ENCODE peak calls at places on chromosomes 5 and 9, in eight cellular contexts. W is astrocyte, T is neural progenitor cell, U is fibroblast of lung, J is HepG2, O is GM23248, M is neuronal stem cell, Z is endothelial cell of umbilical vein. K is an unnamed sample. For H3K36me3 and H3K27me3, the result is how much of the 10 kb centered on the place peaks cover.

GRCh38 chr5:140345919-140346347 is 470 bp downstream of the HBEGF start:
- DNase-seq in O (peak), Z (peak), J (peak), W (peak), T (peak), U (peak), M (no peak), K (peak)

GRCh38 chr5:38809388-38810359 is 36.1 kb upstream of the OSMR start:
- DNase-seq in Z (peak), M (peak), O (peak), T (peak), U (peak), J (peak), W (peak), K (peak)

GRCh38 chr5:107467137-107467932 is 203.4 kb downstream of the EFNA5 start:
- DNase-seq in T (no peak), Z (peak), O (no peak), J (no peak), U (no peak), W (no peak), M (no peak), K (no peak)

GRCh38 chr9:114373960-114374730 is 13.6 kb downstream of the AKNA start:
- DNase-seq in U (no peak), W (no peak), M (no peak), J (no peak), T (no peak), Z (no peak), O (no peak), K (no peak)

GRCh38 chr5:82570-82969 is 9.4 kb upstream of the PLEKHG4B start:
- DNase-seq in O (no peak), W (no peak), Z (no peak), M (no peak), J (no peak), U (no peak), T (peak), K (no peak)

GRCh38 chr5:15683332-15683731 is 183.4 kb downstream of the FBXL7 start:
- DNase-seq in M (peak), T (peak), J (peak), O (no peak), W (no peak), U (no peak), Z (peak), K (no peak)

GRCh38 chr9:73348485-73348884 is 196.8 kb downstream of the ANXA1 start:
- DNase-seq in O (peak), U (peak), Z (no peak), W (peak), T (peak), M (peak), J (no peak), K (no peak)

GRCh38 chr5:122492675-122493074 is 180.6 kb downstream of the SNCAIP start:
- DNase-seq in M (no peak), W (no peak), Z (no peak), T (peak), O (peak), U (no peak), J (no peak), K (peak)

GRCh38 chr9:114484854-114485443 is 20.3 kb downstream of the WHRN start:
- DNase-seq in Z (no peak), J (no peak), U (peak), T (no peak), O (peak), W (peak), M (no peak), K (peak)

GRCh38 chr9:88237454-88238280 is 99.4 kb upstream of the SPATA31C2 start:
- DNase-seq in O (no peak), U (no peak), M (no peak), T (no peak), Z (no peak), W (no peak), J (no peak), K (no peak)

GRCh38 chr9:134303601-134304000 is 22.7 kb upstream of the RXRA start:
- DNase-seq in J (no peak), T (no peak), O (no peak), W (no peak), U (no peak), Z (no peak), M (no peak), K (no peak)

GRCh38 chr5:59837071-59837470 is 56.5 kb downstream of the PDE4D start:
- DNase-seq in T (no peak), Z (no peak), W (no peak), J (no peak), M (no peak), U (no peak), O (no peak), K (no peak)

GRCh38 chr5:122902263-122902662 is 56.9 kb downstream of the SNX24 start:
- DNase-seq in T (no peak), O (no peak), Z (no peak), U (no peak), W (no peak), M (no peak), J (no peak), K (no peak)

GRCh38 chr9:129323999-129324553 is 146.0 kb upstream of the IER5L start:
- DNase-seq in W (no peak), J (peak), Z (no peak), U (no peak), O (no peak), M (no peak), T (no peak), K (peak)

GRCh38 chr9:94085062-94085639 is 887 bp downstream of the PTPDC1 start:
- DNase-seq in Z (no peak), U (peak), M (no peak), T (no peak), O (peak), W (peak), J (peak), K (no peak)

GRCh38 chr9:94083384-94083783 is 880 bp upstream of the PTPDC1 start:
- DNase-seq in Z (no peak), T (no peak), U (peak), W (no peak), J (no peak), O (no peak), M (no peak), K (no peak)

GRCh38 chr9:94086961-94087360 is 2.7 kb downstream of the PTPDC1 start:
- DNase-seq in M (no peak), Z (no peak), U (no peak), J (no peak), T (no peak), O (no peak), W (no peak), K (no peak)

GRCh38 chr9:94084314-94084713 is at the start of gene PTPDC1:
- DNase-seq in W (peak), M (peak), O (peak), T (peak), Z (peak), U (peak), J (peak), K (no peak)

GRCh38 chr9:94086468-94086867 is 2.2 kb downstream of the PTPDC1 start:
- DNase-seq in O (peak), M (no peak), U (peak), Z (peak), T (no peak), J (no peak), W (peak), K (no peak)
- H3K4me2 ChIP-seq in O (peak), M (no peak), U (no peak), Z (no peak), T (no peak), J (no peak), W (peak), K (no peak)

DNA sequence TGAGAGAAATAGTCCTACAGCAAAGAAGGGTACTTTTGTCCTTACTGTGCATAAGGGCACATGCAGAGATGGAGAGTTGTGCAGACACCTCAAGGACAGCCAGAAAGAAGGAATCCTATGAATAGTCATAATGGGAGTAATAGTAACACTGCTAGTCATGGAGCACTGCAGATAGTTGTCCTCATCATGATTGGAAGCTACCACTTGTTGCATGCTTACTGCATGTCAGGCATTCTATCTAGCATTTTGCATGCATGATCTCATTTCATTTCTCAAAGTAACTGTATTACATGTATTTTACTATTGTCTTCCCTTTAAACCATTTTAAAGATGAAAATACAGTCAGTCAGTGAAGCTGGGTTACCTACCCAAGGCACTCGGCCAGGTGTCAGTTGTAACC is 81.3 kb downstream of the PIK3R1 start:
- DNase-seq in J (no peak), T (no peak), U (no peak), Z (no peak), W (no peak), M (no peak), O (no peak), K (no peak)
- H3K36me3 ChIP-seq in J (under half), T (under half), U (under half), Z (under half), W (under half), M (under half), O (half or more), K (under half)

GRCh38 chr9:81690251-81690851 is 1.0 kb upstream of the TLE1 start:
- DNase-seq in J (no peak), W (peak), U (peak), M (no peak), O (peak), Z (no peak), T (peak), K (peak)

GRCh38 chr9:81685763-81686613 is 3.4 kb downstream of the TLE1 start:
- DNase-seq in M (no peak), U (peak), W (peak), J (peak), Z (peak), T (no peak), O (peak), K (peak)

GRCh38 chr9:81686614-81687520 is 2.5 kb downstream of the TLE1 start:
- DNase-seq in T (peak), W (peak), O (peak), U (peak), J (peak), M (peak), Z (peak), K (peak)

GRCh38 chr9:81689343-81690175 is at the start of gene TLE1:
- DNase-seq in U (peak), J (peak), M (peak), T (peak), W (peak), O (peak), Z (peak), K (peak)

GRCh38 chr9:81687521-81688261 is 1.7 kb downstream of the TLE1 start:
- DNase-seq in J (peak), O (peak), Z (peak), T (peak), M (peak), W (peak), U (peak), K (peak)
- H3K27me3 ChIP-seq in J (under half), O (under half), Z (under half), T (under half), M (under half), W (under half), U (under half), K (under half)

GRCh38 chr5:146516151-146516475 is at the start of gene GPR151:
- DNase-seq in W (peak), O (no peak), U (peak), T (no peak), J (no peak), M (no peak), Z (no peak), K (no peak)

GRCh38 chr5:146513462-146513861 is 2.5 kb downstream of the GPR151 start:
- DNase-seq in O (no peak), Z (no peak), U (no peak), M (no peak), T (no peak), W (no peak), J (no peak), K (no peak)

GRCh38 chr5:146519554-146519953 is 3.6 kb upstream of the GPR151 start:
- DNase-seq in O (no peak), U (no peak), W (no peak), J (no peak), Z (no peak), M (no peak), T (no peak), K (no peak)

GRCh38 chr5:146514575-146514974 is 1.4 kb downstream of the GPR151 start:
- DNase-seq in J (no peak), T (no peak), Z (no peak), O (no peak), W (no peak), U (no peak), M (no peak), K (no peak)

GRCh38 chr5:146515473-146516150 is 378 bp downstream of the GPR151 start:
- DNase-seq in Z (no peak), O (no peak), U (no peak), T (no peak), M (no peak), J (no peak), W (no peak), K (no peak)
- H3K4me2 ChIP-seq in Z (no peak), O (no peak), U (no peak), T (no peak), M (no peak), J (no peak), W (no peak), K (no peak)

GRCh38 chr5:134161712-134162395 is 14.9 kb downstream of the SKP1 start:
- DNase-seq in J (no peak), O (no peak), U (no peak), M (no peak), T (no peak), W (no peak), Z (no peak), K (peak)
- H3K36me3 ChIP-seq in J (under half), O (half or more), U (under half), M (under half), T (under half), W (half or more), Z (under half), K (under half)

DNA sequence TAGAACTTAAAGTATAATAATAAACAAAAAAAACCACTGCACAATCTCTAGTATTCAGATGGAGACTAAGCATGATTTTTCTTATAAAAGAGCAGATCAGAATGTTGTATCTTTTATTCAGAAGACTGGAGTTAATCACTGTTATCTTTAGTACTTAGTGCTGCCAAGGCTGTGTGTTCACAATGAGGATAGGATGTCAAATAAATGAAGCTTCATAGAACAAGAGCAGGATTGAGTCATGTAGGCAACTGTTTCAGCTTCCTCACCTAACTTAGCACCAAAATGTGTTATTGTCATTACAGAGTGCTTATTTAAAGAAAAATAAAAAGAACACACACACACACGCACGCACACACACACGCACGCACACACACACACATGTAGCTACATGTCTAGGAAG is 58.1 kb upstream of the CDKN2B start:
- DNase-seq in J (no peak), Z (no peak), O (no peak), U (peak), T (no peak), W (peak), M (no peak), K (no peak)
- H3K27me3 ChIP-seq in J (under half), Z (under half), O (under half), U (under half), T (under half), W (under half), M (under half), K (under half)

GRCh38 chr5:8094304-8094703 is 225.4 kb downstream of the MTRR start:
- DNase-seq in O (no peak), U (no peak), W (no peak), J (no peak), T (no peak), Z (no peak), M (no peak), K (no peak)
- H3K4me2 ChIP-seq in O (no peak), U (no peak), W (no peak), J (no peak), T (no peak), Z (no peak), M (no peak), K (no peak)

GRCh38 chr9:127496974-127497373 is 45.7 kb downstream of the LRSAM1 start:
- DNase-seq in W (no peak), T (no peak), J (no peak), U (no peak), Z (no peak), O (no peak), M (no peak), K (no peak)

GRCh38 chr9:127498298-127498697 is 47.0 kb downstream of the LRSAM1 start:
- DNase-seq in U (no peak), Z (peak), O (no peak), W (no peak), T (no peak), M (no peak), J (no peak), K (no peak)

GRCh38 chr9:127500399-127500798 is 49.1 kb downstream of the LRSAM1 start:
- DNase-seq in O (no peak), U (no peak), Z (no peak), T (no peak), M (no peak), J (no peak), W (no peak), K (no peak)

GRCh38 chr9:127495884-127496555 is 44.7 kb downstream of the LRSAM1 start:
- DNase-seq in O (no peak), W (no peak), Z (no peak), M (no peak), J (no peak), T (no peak), U (no peak), K (no peak)

GRCh38 chr9:127497656-127498290 is 46.5 kb downstream of the LRSAM1 start:
- DNase-seq in Z (no peak), M (no peak), J (no peak), W (no peak), O (no peak), U (no peak), T (no peak), K (no peak)
- H3K36me3 ChIP-seq in Z (under half), M (under half), J (under half), W (under half), O (under half), U (under half), T (under half), K (under half)

K was measured in trophoblast cell.